ENCODE peak calls at places on chromosomes 5 and 9, in six cellular contexts. O is uterus, V is PC-3, Y is heart right ventricle, S is spleen, N is adrenal gland. L is an unnamed sample.

GRCh38 chr9:77865385-77865784 is 166.2 kb downstream of the GNAQ start:
- DNase-seq in Y (no peak), S (no peak), N (no peak), O (no peak), V (no peak), L (no peak)

GRCh38 chr9:69919461-69920061 is 98.9 kb downstream of the CFAP95 start:
- DNase-seq in Y (peak), O (no peak), S (no peak), V (peak), N (no peak), L (no peak)

GRCh38 chr9:23819403-23819802 is 6.6 kb downstream of the ELAVL2 start:
- DNase-seq in O (no peak), S (no peak), V (no peak), N (no peak), Y (no peak), L (no peak)

GRCh38 chr9:77384406-77384805 is 207.1 kb downstream of the VPS13A start:
- DNase-seq in S (no peak), O (no peak), Y (no peak), V (peak), N (no peak), L (no peak)

GRCh38 chr9:129996161-129996849 is 46.7 kb downstream of the FNBP1 start:
- DNase-seq in O (no peak), N (no peak), Y (no peak), V (no peak), S (no peak), L (no peak)

GRCh38 chr9:23825143-23825531 is 903 bp downstream of the ELAVL2 start:
- DNase-seq in O (no peak), V (no peak), Y (no peak), S (no peak), N (no peak), L (peak)

GRCh38 chr5:74017786-74018211 is 391.8 kb downstream of the ARHGEF28 start:
- DNase-seq in S (no peak), O (no peak), N (no peak), Y (no peak), V (peak), L (no peak)

GRCh38 chr9:70079364-70080103 is 35.9 kb downstream of the MAMDC2 start:
- DNase-seq in O (peak), N (no peak), Y (no peak), S (no peak), V (peak), L (no peak)

GRCh38 chr9:35277649-35278359 is 116.0 kb downstream of the UNC13B start:
- DNase-seq in V (no peak), S (no peak), Y (peak), O (no peak), N (no peak), L (no peak)

GRCh38 chr5:142865631-142866030 is 95.5 kb downstream of the ARHGAP26 start:
- DNase-seq in V (no peak), Y (no peak), O (no peak), S (no peak), N (no peak), L (no peak)

GRCh38 chr5:137075163-137075970 is 423.8 kb downstream of the SPOCK1 start:
- DNase-seq in S (no peak), O (peak), V (peak), Y (peak), N (peak), L (peak)

GRCh38 chr9:121698627-121699270 is 47.3 kb downstream of the DAB2IP start:
- DNase-seq in V (peak), O (peak), Y (no peak), N (no peak), S (peak), L (peak)

GRCh38 chr5:54261596-54261995 is 48.8 kb downstream of the ARL15 start:
- DNase-seq in N (no peak), Y (no peak), V (no peak), O (no peak), S (no peak), L (no peak)

GRCh38 chr5:68331202-68332108 is 115.9 kb downstream of the PIK3R1 start:
- DNase-seq in V (no peak), S (no peak), N (no peak), O (no peak), Y (no peak), L (no peak)

GRCh38 chr5:16169550-16169949 is 10.0 kb downstream of the MARCHF11 start:
- DNase-seq in V (no peak), Y (no peak), S (no peak), N (no peak), O (no peak), L (no peak)

GRCh38 chr9:111898331-111899096 is 1.9 kb downstream of the UGCG start:
- DNase-seq in O (no peak), Y (no peak), N (no peak), V (peak), S (no peak), L (no peak)

GRCh38 chr5:149060325-149060724 is 2.5 kb downstream of the SH3TC2 start:
- DNase-seq in V (peak), N (peak), O (no peak), Y (peak), S (no peak), L (no peak)

GRCh38 chr9:86082870-86083269 is 16.5 kb downstream of the GOLM1 start:
- DNase-seq in N (no peak), O (no peak), S (no peak), V (no peak), Y (no peak), L (no peak)

GRCh38 chr5:138449501-138450239 is 10.8 kb downstream of the REEP2 start:
- DNase-seq in V (peak), N (peak), Y (peak), S (peak), O (peak), L (peak)

GRCh38 chr9:5953743-5954707 is 61.4 kb downstream of the RANBP6 start:
- DNase-seq in N (no peak), O (no peak), S (no peak), V (peak), Y (no peak), L (no peak)

GRCh38 chr5:39274388-39275085 is 55.2 kb upstream of the FYB1 start:
- DNase-seq in V (no peak), S (no peak), N (no peak), O (no peak), Y (no peak), L (no peak)

GRCh38 chr5:141494761-141495455 is 6.0 kb downstream of the PCDHGC5 start:
- DNase-seq in Y (no peak), S (no peak), O (no peak), V (no peak), N (no peak), L (no peak)

GRCh38 chr5:96669919-96670318 is 7.7 kb downstream of the CAST start:
- DNase-seq in V (no peak), S (no peak), O (no peak), N (no peak), Y (no peak), L (no peak)

GRCh38 chr9:113572076-113572861 is 108.7 kb downstream of the RGS3 start:
- DNase-seq in S (peak), O (peak), V (no peak), Y (no peak), N (no peak), L (no peak)

GRCh38 chr5:116507051-116507537 is 67.5 kb downstream of the SEMA6A start:
- DNase-seq in N (no peak), S (no peak), Y (no peak), O (no peak), V (no peak), L (no peak)

GRCh38 chr5:124043456-124043855 is 531.5 kb downstream of the CSNK1G3 start:
- DNase-seq in Y (no peak), S (no peak), O (no peak), V (peak), N (no peak), L (peak)

GRCh38 chr9:129581505-129581904 is 39.4 kb downstream of the C9orf50 start:
- DNase-seq in O (no peak), N (no peak), Y (no peak), V (no peak), S (no peak), L (no peak)

GRCh38 chr5:127923804-127924570 is 159.6 kb upstream of the SLC12A2 start:
- DNase-seq in N (no peak), S (no peak), V (no peak), Y (no peak), O (no peak), L (no peak)

GRCh38 chr5:39138892-39139291 is 64.7 kb upstream of the RICTOR start:
- DNase-seq in O (no peak), N (no peak), S (no peak), V (peak), Y (no peak), L (no peak)

GRCh38 chr9:32045513-32045912 is 338.9 kb upstream of the ACO1 start:
- DNase-seq in N (no peak), V (no peak), Y (no peak), O (no peak), S (no peak), L (no peak)

GRCh38 chr5:83726912-83727311 is 6.3 kb upstream of the HAPLN1 start:
- DNase-seq in Y (no peak), S (no peak), V (no peak), O (no peak), N (no peak), L (no peak)

GRCh38 chr5:93072831-93073459 is 508.1 kb downstream of the NR2F1-AS1 start:
- DNase-seq in N (no peak), V (peak), O (no peak), Y (no peak), S (no peak), L (no peak)

GRCh38 chr9:127974002-127974768 is 6.6 kb downstream of the EEIG1 start:
- DNase-seq in Y (no peak), S (no peak), O (no peak), V (no peak), N (no peak), L (no peak)

GRCh38 chr5:423626-424258 is 19.2 kb upstream of the EXOC3 start:
- DNase-seq in Y (no peak), O (no peak), V (no peak), N (no peak), S (no peak), L (no peak)

GRCh38 chr5:122164831-122165573 is 35.7 kb downstream of the ZNF474 start:
- DNase-seq in S (no peak), N (no peak), O (no peak), V (no peak), Y (no peak), L (no peak)
- H3K27ac ChIP-seq in S (no peak), N (no peak), O (no peak), V (peak), Y (no peak), L (no peak)

DNA sequence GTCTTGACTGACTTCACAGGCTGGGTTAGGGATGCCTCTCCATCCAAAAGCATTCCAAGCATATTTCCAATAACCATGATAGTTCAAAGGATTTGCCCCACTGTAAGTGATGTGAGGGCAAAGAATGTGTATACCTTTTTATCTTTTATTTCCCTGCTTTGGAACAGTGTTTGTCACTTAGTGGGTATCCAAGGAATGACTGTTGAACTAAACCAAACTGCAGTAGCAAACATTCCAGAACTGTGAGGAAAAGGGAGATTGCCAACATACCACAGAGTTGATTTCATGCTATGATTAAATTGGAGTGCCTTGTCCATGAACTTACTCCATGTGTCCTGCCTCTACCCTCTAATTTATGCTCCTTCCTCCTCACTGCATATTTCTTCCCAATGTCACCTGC is 400.0 kb downstream of the KIAA0825 start:
- DNase-seq in N (no peak), V (peak), S (no peak), Y (no peak), O (no peak), L (no peak)
- H3K4me3 ChIP-seq in N (no peak), V (no peak), S (no peak), Y (no peak), O (no peak), L (no peak)

GRCh38 chr5:172453986-172454354 is 355 bp downstream of the SH3PXD2B start:
- DNase-seq in O (peak), S (no peak), Y (peak), N (peak), V (no peak), L (peak)
- H3K27ac ChIP-seq in O (peak), S (peak), Y (peak), N (peak), V (no peak), L (peak)

GRCh38 chr5:65938256-65938655 is 11.9 kb downstream of the ERBIN start:
- DNase-seq in N (no peak), O (no peak), S (no peak), Y (no peak), V (no peak), L (no peak)
- H3K4me3 ChIP-seq in N (no peak), O (no peak), S (no peak), Y (no peak), V (no peak), L (no peak)

GRCh38 chr5:132205385-132206125 is 22.1 kb downstream of the P4HA2 start:
- DNase-seq in O (no peak), Y (no peak), N (no peak), S (no peak), V (no peak), L (peak)

GRCh38 chr5:132204736-132205135 is 22.9 kb downstream of the P4HA2 start:
- DNase-seq in N (no peak), O (no peak), S (no peak), V (no peak), Y (no peak), L (no peak)

GRCh38 chr5:132203464-132203818 is 24.2 kb downstream of the P4HA2 start:
- DNase-seq in O (no peak), N (no peak), S (no peak), Y (no peak), V (no peak), L (no peak)

GRCh38 chr5:132203916-132204315 is 23.7 kb downstream of the P4HA2 start:
- DNase-seq in N (no peak), Y (no peak), S (no peak), O (no peak), V (no peak), L (no peak)

DNA sequence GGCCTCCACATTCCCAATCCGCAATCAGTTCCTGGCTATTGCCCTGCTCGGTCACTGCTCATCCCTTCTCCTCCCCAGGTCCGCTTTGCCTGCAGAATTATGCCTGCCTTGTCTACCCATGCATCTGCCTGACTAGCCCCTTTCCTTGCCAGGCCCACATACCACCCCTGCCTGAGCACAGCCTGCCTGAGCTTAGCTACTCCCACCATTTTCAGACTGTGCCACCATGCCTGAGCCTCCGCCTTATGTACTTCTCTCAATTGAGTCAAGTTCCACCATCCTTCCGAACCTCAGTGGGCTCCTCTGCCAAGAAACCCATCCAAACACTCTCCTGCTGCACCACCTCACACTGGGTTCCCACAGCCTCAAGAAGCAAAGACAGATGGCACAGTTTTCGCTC is 23.3 kb downstream of the P4HA2 start:
- DNase-seq in V (no peak), N (no peak), O (no peak), S (no peak), Y (no peak), L (no peak)
- H3K27ac ChIP-seq in V (no peak), N (no peak), O (no peak), S (no peak), Y (no peak), L (no peak)

GRCh38 chr5:132418876-132419275 is 49.4 kb downstream of the SLC22A5 start:
- DNase-seq in V (no peak), S (no peak), O (no peak), Y (no peak), N (no peak), L (no peak)

GRCh38 chr5:132417889-132418432 is 48.5 kb downstream of the SLC22A5 start:
- DNase-seq in Y (no peak), O (no peak), V (no peak), N (no peak), S (peak), L (peak)

GRCh38 chr5:132420706-132421272 is 51.3 kb downstream of the SLC22A5 start:
- DNase-seq in N (peak), V (no peak), O (no peak), S (peak), Y (no peak), L (no peak)

GRCh38 chr5:132421442-132421841 is 51.9 kb downstream of the SLC22A5 start:
- DNase-seq in N (peak), Y (no peak), O (no peak), S (no peak), V (no peak), L (no peak)

DNA sequence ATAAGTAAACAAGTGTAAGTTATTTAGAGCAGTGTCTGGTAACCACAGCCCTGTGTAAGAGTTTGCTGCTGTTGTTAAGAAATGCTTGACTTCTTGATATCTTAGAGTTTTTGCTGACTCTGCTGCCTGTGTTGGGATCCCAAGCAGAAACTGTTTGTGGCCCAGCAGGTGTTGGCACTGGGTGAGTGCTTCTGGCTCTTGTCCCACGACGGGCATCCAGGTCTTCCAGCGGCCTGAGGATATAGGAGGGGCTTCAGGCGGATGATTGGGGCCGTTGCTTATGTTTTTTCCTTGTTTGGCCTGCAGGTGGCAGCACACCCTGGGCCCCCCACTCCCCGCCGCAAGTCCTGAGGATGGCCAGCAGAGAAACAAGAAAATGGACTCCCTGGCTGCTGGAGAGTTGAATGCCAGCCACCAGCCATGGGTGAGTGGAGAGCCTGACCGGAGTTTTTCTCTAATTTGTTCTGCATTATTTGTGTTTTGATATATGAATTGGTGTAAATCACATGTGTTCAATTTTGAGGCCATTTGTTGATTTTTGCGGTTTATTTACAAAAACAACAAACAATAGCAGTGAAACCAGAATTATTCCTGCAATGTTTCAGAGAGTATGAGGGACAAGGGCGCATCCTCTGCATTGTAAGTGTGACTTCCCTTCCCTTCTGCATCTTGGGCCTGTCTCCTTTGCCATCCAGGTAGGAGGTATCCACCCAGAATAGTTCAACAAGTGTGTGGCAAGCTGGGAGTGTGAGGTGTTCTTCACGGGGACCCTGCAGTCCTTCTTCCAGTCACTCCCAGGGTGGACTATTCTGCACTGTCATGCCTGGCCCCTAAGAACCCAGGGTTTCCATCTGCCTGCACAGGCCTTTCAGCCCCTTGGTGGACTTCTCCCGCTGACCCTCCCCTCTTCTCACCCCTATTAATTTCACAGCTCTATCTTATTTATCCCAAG is 50.3 kb downstream of the SLC22A5 start:
- DNase-seq in V (peak), S (peak), Y (peak), N (peak), O (peak), L (peak)
- H3K4me3 ChIP-seq in V (no peak), S (peak), Y (no peak), N (no peak), O (no peak), L (no peak)

GRCh38 chr5:110917161-110917875 is 154.2 kb upstream of the TSLP start:
- DNase-seq in O (no peak), V (peak), Y (no peak), N (no peak), S (no peak), L (no peak)
- H3K27ac ChIP-seq in O (no peak), V (peak), Y (peak), N (no peak), S (no peak), L (no peak)

DNA sequence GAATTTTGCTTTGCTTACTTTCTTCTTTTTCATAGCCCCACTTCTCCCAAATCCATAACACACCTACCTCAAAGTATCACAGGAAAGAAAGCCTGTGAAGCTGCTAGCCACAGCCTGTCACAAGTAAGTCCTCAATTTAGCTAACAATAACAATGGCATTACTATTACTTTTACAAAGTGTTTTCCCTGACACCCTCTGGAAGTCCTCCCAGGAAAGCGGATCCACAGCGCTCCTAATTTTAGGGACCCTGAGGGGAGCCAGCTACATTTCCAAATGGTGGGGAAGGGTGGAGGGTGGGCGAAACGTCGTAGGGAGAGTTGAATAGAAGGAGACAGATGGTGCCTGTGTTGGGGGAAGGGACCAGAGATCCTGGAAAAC is 554 bp upstream of the WWC1 start:
- DNase-seq in Y (no peak), N (no peak), S (no peak), V (no peak), O (no peak), L (no peak)
- H3K4me3 ChIP-seq in Y (peak), N (no peak), S (peak), V (peak), O (no peak), L (peak)